ENCODE peak calls at places on chromosomes 12 and 14, in eight cellular contexts. T, H, N, C, X, M, S and D are unnamed samples.

GRCh38 chr12:27973487-27973890 is 956 bp upstream of the PTHLH start:
- DNase-seq in N (no peak), X (no peak), C (no peak), T (no peak), M (no peak), S (no peak), H (no peak), D (no peak)

GRCh38 chr14:58560208-58560607 is 77.6 kb upstream of the DACT1 start:
- DNase-seq in N (no peak), M (peak; percentile 69), S (no peak), T (no peak), H (no peak), C (no peak), X (peak; percentile 64), D (no peak)

GRCh38 chr12:108884116-108885012 is 4.5 kb downstream of the DAO start:
- DNase-seq in H (no peak), M (no peak), C (no peak), N (peak; percentile 65), S (peak; percentile 63), X (peak; percentile 28), T (peak; percentile 60), D (peak; percentile 42)

GRCh38 chr14:67510121-67510520 is 21.6 kb upstream of the TMEM229B start:
- DNase-seq in M (no peak), C (no peak), H (no peak), S (no peak), T (no peak), X (no peak), N (no peak), D (no peak)

GRCh38 chr14:93986972-93987371 is 10.1 kb upstream of the CCDC197 start:
- DNase-seq in H (no peak), X (no peak), S (no peak), N (no peak), M (no peak), T (no peak), C (no peak), D (peak; percentile 78)

GRCh38 chr12:89947437-89948265 is 239.0 kb upstream of the ATP2B1 start:
- DNase-seq in X (peak; percentile 96), C (no peak), N (no peak), M (peak; percentile 34), H (no peak), S (no peak), T (no peak), D (no peak)

GRCh38 chr14:99568567-99569560 is 35.1 kb downstream of the CCDC85C start:
- DNase-seq in X (peak; percentile 25), N (peak; percentile 40), M (peak; percentile 91), H (no peak), T (no peak), S (peak; percentile 76), C (no peak), D (no peak)

GRCh38 chr14:50040401-50040775 is 76.0 kb downstream of the VCPKMT start:
- DNase-seq in N (peak; percentile 29), M (no peak), H (no peak), X (peak; percentile 78), T (peak; percentile 63), S (no peak), C (no peak), D (no peak)

GRCh38 chr12:34033628-34034296 is 11.5 kb downstream of the ALG10 start:
- DNase-seq in T (no peak), C (no peak), X (peak; percentile 35), N (no peak), S (no peak), M (peak; percentile 44), H (no peak), D (no peak)

GRCh38 chr14:104689620-104690265 is 325 bp downstream of the INF2 start:
- DNase-seq in M (peak; percentile 34), C (no peak), N (no peak), S (no peak), H (no peak), X (no peak), T (no peak), D (no peak)

GRCh38 chr14:24705840-24706239 is 71.8 kb upstream of the GZMB start:
- DNase-seq in M (no peak), S (no peak), C (no peak), T (no peak), N (no peak), H (no peak), X (no peak), D (no peak)

GRCh38 chr14:95453713-95453980 is 62.8 kb downstream of the SYNE3 start:
- DNase-seq in T (no peak), H (no peak), S (no peak), M (no peak), C (no peak), X (no peak), N (no peak), D (no peak)

DNA sequence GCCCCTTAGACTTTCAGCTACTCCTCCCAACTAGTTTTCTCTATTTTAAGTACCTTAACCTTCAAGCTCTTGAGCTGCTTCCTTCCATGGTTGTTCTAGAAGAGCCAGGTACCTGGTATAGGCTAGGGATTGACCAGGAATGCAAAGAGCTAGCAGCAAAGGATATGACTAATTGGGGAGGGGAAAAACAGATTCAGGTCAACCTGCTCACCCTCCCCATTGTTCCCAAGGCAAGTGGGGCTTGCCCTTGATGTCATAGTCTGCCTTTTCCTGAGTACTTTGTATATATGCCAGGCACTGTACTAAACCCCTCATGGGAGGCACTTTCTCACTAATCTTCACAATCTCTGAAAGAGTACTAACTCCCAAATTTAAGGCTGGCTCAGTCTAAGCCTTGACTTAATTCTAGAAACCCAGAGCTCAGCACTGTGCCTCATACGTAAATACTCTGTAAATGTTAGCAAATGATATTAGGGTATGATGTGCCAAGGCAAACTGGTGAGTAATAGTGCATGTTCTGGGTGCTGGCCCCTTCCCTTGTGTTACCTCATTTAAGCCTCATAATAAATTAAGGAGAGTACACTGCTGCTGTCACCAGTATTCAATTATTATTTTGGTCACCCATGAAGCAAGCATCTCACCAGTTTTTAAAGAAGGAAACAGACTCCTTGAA is 42.2 kb downstream of the SUDS3 start:
- DNase-seq in T (no peak), H (no peak), N (no peak), M (no peak), S (no peak), X (peak; percentile 66), C (no peak), D (no peak)
- H3K27ac ChIP-seq in T (no peak overlapping the region), H (no peak overlapping the region), N (peak overlapping the region; percentile 66), M (no peak overlapping the region), S (no peak overlapping the region), X (peak overlapping the region; percentile 13), C (no peak overlapping the region), D (no peak overlapping the region)

DNA sequence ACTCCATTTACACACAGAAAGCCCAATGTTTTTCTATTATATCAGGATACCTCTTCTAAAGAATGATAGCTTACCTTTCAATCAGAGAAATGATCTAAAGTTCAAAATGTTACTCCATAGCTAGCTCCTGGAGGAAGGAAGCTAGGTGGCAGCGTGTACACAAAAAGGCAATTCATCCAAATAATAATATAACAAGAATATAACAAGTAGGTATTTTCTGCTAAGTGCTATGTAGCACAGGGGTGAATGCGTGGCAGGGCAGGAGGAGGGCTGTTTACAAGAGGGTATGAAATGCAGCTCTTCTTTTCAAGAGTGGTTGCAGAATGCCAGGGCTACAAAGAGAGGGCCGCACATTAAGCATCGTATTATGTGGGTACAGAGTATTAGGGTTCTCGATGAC is 663 bp upstream of the SNAPC1 start:
- DNase-seq in M (no peak), N (no peak), C (no peak), S (peak; percentile 28), T (no peak), H (no peak), X (no peak), D (no peak)
- TF ChIP-seq CTCF in M (no peak), N (no peak), C (no peak), S (no peak), T (no peak), H (no peak), X (no peak), D (no peak)

GRCh38 chr12:104671407-104672095 is 214.8 kb downstream of the CHST11 start:
- DNase-seq in S (peak; percentile 88), H (peak; percentile 95), X (peak; percentile 94), C (peak; percentile 93), N (peak; percentile 92), M (peak; percentile 69), T (peak; percentile 58), D (peak; percentile 85)
- H3K4me3 ChIP-seq in S (no peak overlapping the region), H (no peak overlapping the region), X (no peak overlapping the region), C (no peak overlapping the region), N (no peak overlapping the region), M (no peak overlapping the region), T (no peak overlapping the region), D (no peak overlapping the region)

GRCh38 chr14:51240804-51241380 is 845 bp downstream of the TMX1 start:
- DNase-seq in X (no peak), M (no peak), N (no peak), S (no peak), H (no peak), C (no peak), T (no peak), D (no peak)
- H3K27ac ChIP-seq in X (peak overlapping the region; percentile 6), M (no peak overlapping the region), N (no peak overlapping the region), S (peak overlapping the region; percentile 82), H (peak overlapping the region; percentile 86), C (no peak overlapping the region), T (peak overlapping the region; percentile 77), D (peak overlapping the region; percentile 91)

GRCh38 chr12:106341086-106341879 is 16.3 kb upstream of the POLR3B start:
- DNase-seq in H (no peak), X (no peak), N (no peak), C (no peak), M (peak; percentile 31), T (no peak), S (no peak), D (no peak)
- TF ChIP-seq CTCF in H (no peak), X (no peak), N (no peak), C (no peak), M (no peak), T (no peak), S (no peak), D (no peak)

DNA sequence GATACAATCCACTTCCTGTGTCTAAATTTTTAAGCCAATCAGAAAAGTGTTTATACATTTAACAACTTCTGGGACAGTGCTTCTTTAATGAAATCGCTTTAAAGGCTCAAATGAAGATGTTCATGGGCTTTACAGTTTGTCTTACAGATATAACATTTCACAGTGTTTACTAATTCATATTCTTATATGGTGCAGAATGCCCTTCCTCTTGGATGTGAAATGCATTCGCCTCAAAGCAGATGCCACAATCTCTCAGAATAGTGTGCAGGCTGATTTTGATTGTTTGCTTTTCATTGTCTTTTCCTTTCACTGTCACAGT is 200.1 kb upstream of the FOXN3 start:
- DNase-seq in H (no peak), X (no peak), T (no peak), S (no peak), C (no peak), M (no peak), N (no peak), D (no peak)
- H3K4me3 ChIP-seq in H (peak overlapping the region; percentile 80), X (peak overlapping the region; percentile 97), T (peak overlapping the region; percentile 64), S (no peak overlapping the region), C (peak overlapping the region; percentile 79), M (peak overlapping the region; percentile 89), N (peak overlapping the region; percentile 65), D (peak overlapping the region; percentile 80)

GRCh38 chr12:121953293-121953692 is 34.9 kb downstream of the CFAP251 start:
- DNase-seq in S (no peak), H (no peak), C (no peak), T (no peak), X (no peak), M (no peak), N (no peak), D (no peak)
- H3K27ac ChIP-seq in S (no peak overlapping the region), H (no peak overlapping the region), C (no peak overlapping the region), T (no peak overlapping the region), X (no peak overlapping the region), M (no peak overlapping the region), N (no peak overlapping the region), D (no peak overlapping the region)